ENCODE peak calls at places on chromosome 9, in ten cellular contexts. O is pancreas; U is activated T-helper 2 cell treated with anti-CD3 and anti-CD28 coated beads, Interferon-gamma antibody, Interleukin-2, Interleukin-4, amounts not matched to agents 10 μg/mL and 5 μg/mL and 100 μg/mL, durations not matched to agents 14 hours and 24 hours and 36 hours; D is lung microvascular endothelial cell; G is anterior cingulate cortex; W is NT2/D1; I is AG04450; M is CD4-positive, alpha-beta memory T cell; Z is BJ; F is activated naive CD8-positive, alpha-beta T cell treated with anti-CD3 and anti-CD28 coated beads, Interleukin-2, amount 50 U/mL, for 24 hours. H is an unnamed sample.

GRCh38 chr9:120183615-120184014 is 396.4 kb downstream of the CDK5RAP2 start:
- DNase-seq in W (no peak), D (no peak), I (no peak), U (no peak), M (no peak), G (no peak), Z (no peak), O (no peak), F (no peak), H (no peak)

GRCh38 chr9:127567119-127567897 is 44.8 kb upstream of the STXBP1 start:
- DNase-seq in O (peak), I (no peak), G (no peak), U (no peak), Z (no peak), M (no peak), D (peak), W (no peak), F (no peak), H (no peak)

GRCh38 chr9:37963936-37964739 is 60.2 kb upstream of the SLC25A51 start:
- DNase-seq in I (peak), F (no peak), U (no peak), D (peak), Z (peak), G (peak), M (no peak), W (no peak), O (peak), H (no peak)

GRCh38 chr9:87875839-87876545 is 6.7 kb upstream of the SPATA31E1 start:
- DNase-seq in W (no peak), Z (no peak), U (no peak), D (no peak), F (no peak), G (no peak), O (no peak), M (no peak), I (no peak), H (no peak)

GRCh38 chr9:136090060-136090735 is 4.9 kb downstream of the NACC2 start:
- DNase-seq in M (no peak), Z (no peak), F (no peak), D (no peak), U (no peak), O (no peak), G (no peak), I (no peak), W (no peak), H (no peak)

GRCh38 chr9:127092041-127092608 is 30.3 kb downstream of the ANGPTL2 start:
- DNase-seq in O (no peak), W (no peak), I (no peak), Z (no peak), F (no peak), M (no peak), G (no peak), U (no peak), D (no peak), H (no peak)

GRCh38 chr9:135128035-135128670 is 40.7 kb downstream of the OLFM1 start:
- DNase-seq in G (no peak), D (no peak), F (no peak), Z (no peak), O (no peak), W (no peak), I (no peak), U (no peak), M (no peak), H (no peak)

GRCh38 chr9:110443146-110443877 is 105.6 kb upstream of the TXNDC8 start:
- DNase-seq in D (no peak), O (no peak), F (no peak), M (no peak), G (no peak), U (no peak), Z (peak), I (peak), W (no peak), H (no peak)

GRCh38 chr9:37001461-37001860 is 32.6 kb downstream of the PAX5 start:
- DNase-seq in F (no peak), U (no peak), D (no peak), I (no peak), Z (no peak), O (no peak), W (no peak), M (no peak), G (no peak), H (no peak)

GRCh38 chr9:85528607-85529006 is 213.1 kb downstream of the AGTPBP1 start:
- DNase-seq in Z (no peak), U (no peak), I (no peak), G (no peak), W (no peak), D (no peak), F (no peak), O (no peak), M (no peak), H (no peak)

GRCh38 chr9:17349816-17350215 is 215.0 kb downstream of the CNTLN start:
- DNase-seq in D (peak), M (no peak), W (no peak), G (no peak), O (no peak), I (peak), U (no peak), Z (no peak), F (no peak), H (no peak)

GRCh38 chr9:31137151-31137849 is 1247.1 kb upstream of the ACO1 start:
- DNase-seq in I (peak), D (no peak), Z (peak), M (no peak), W (no peak), F (no peak), O (no peak), G (no peak), U (no peak), H (no peak)

GRCh38 chr9:35844628-35845301 is 15.7 kb downstream of the TMEM8B start:
- DNase-seq in G (peak), M (peak), W (no peak), Z (peak), D (peak), F (no peak), U (no peak), O (no peak), I (peak), H (peak)

GRCh38 chr9:133991211-133991921 is 758 bp downstream of the VAV2 start:
- DNase-seq in D (peak), G (no peak), W (no peak), I (no peak), U (no peak), F (peak), M (no peak), O (no peak), Z (no peak), H (no peak)

GRCh38 chr9:132401791-132402190 is 4.8 kb downstream of the TTF1 start:
- DNase-seq in W (no peak), D (no peak), G (no peak), Z (no peak), I (no peak), O (no peak), U (no peak), F (no peak), M (no peak), H (no peak)

GRCh38 chr9:111036068-111036789 is 2.0 kb downstream of the LPAR1 start:
- DNase-seq in F (no peak), M (no peak), I (no peak), D (no peak), G (peak), U (no peak), W (no peak), O (peak), Z (no peak), H (no peak)

GRCh38 chr9:87673446-87674109 is 52.3 kb upstream of the CTSL start:
- DNase-seq in G (no peak), F (no peak), M (no peak), W (no peak), Z (no peak), I (no peak), U (no peak), D (no peak), O (no peak), H (no peak)

GRCh38 chr9:113042884-113043657 is 13.5 kb downstream of the ZFP37 start:
- DNase-seq in I (no peak), W (no peak), Z (no peak), G (no peak), U (no peak), D (no peak), F (no peak), M (no peak), O (no peak), H (no peak)

H was measured in central memory CD4-positive, alpha-beta T cell.